ENCODE peak calls at places on chromosome 1, in seven cellular contexts. O, N, V, D, X, B and S are unnamed samples.

GRCh38 chr1:45994423-45994822 is 138.0 kb downstream of the PIK3R3 start:
- DNase-seq in X (no peak), B (no peak), N (no peak), D (no peak), O (no peak), V (no peak), S (no peak)

GRCh38 chr1:1085911-1086841 is 12.1 kb upstream of the RNF223 start:
- DNase-seq in X (no peak), D (no peak), N (no peak), O (no peak), V (no peak), B (no peak), S (no peak)

GRCh38 chr1:10897981-10898728 is 101.7 kb upstream of the CASZ1 start:
- DNase-seq in V (no peak), O (no peak), B (no peak), D (no peak), N (peak; percentile 36), X (no peak), S (no peak)

GRCh38 chr1:207306023-207306422 is 15.5 kb upstream of the CD55 start:
- DNase-seq in V (no peak), B (no peak), N (no peak), O (no peak), X (no peak), D (no peak), S (no peak)

GRCh38 chr1:26155370-26156284 is 3.3 kb upstream of the FAM110D start:
- DNase-seq in N (no peak), X (no peak), B (no peak), V (no peak), D (no peak), O (no peak), S (no peak)

GRCh38 chr1:213327318-213327667 is 276.3 kb downstream of the RPS6KC1 start:
- DNase-seq in D (no peak), X (no peak), N (peak; percentile 82), V (no peak), B (peak; percentile 62), O (no peak), S (no peak)

GRCh38 chr1:214446772-214447556 is 104.4 kb downstream of the PTPN14 start:
- DNase-seq in B (no peak), X (no peak), N (peak; percentile 98), D (no peak), V (peak; percentile 69), O (peak; percentile 85), S (no peak)

GRCh38 chr1:233675893-233676292 is 62.0 kb downstream of the KCNK1 start:
- DNase-seq in D (no peak), N (no peak), O (no peak), B (no peak), X (no peak), V (no peak), S (no peak)

GRCh38 chr1:27077968-27078367 is 65.3 kb upstream of the TENT5B start:
- DNase-seq in O (no peak), B (no peak), D (no peak), X (no peak), V (no peak), N (no peak), S (no peak)

GRCh38 chr1:238710697-238711096 is 675.7 kb upstream of the CHRM3 start:
- DNase-seq in B (no peak), X (no peak), V (peak; percentile 15), D (no peak), N (no peak), O (no peak), S (no peak)

GRCh38 chr1:44810101-44810761 is 1.9 kb downstream of the BTBD19 start:
- DNase-seq in V (no peak), B (no peak), O (no peak), N (peak; percentile 83), D (no peak), X (no peak), S (no peak)

GRCh38 chr1:113390871-113391642 is 742 bp downstream of the MAGI3 start:
- DNase-seq in X (no peak), D (peak; percentile 26), V (peak; percentile 39), N (peak; percentile 60), O (no peak), B (peak; percentile 27), S (peak; percentile 39)

GRCh38 chr1:26496881-26497280 is 24.6 kb downstream of the HMGN2 start:
- DNase-seq in B (no peak), D (no peak), O (no peak), N (no peak), X (no peak), V (no peak), S (no peak)

GRCh38 chr1:89911186-89911976 is 83.5 kb upstream of the ZNF326 start:
- DNase-seq in D (no peak), N (no peak), V (no peak), B (no peak), O (no peak), X (no peak), S (no peak)